ENCODE peak calls at places on chromosomes 6 and 20, in six cellular contexts. S is GM23338, P is endothelial cell, Z is heart right ventricle, F is neural progenitor cell, Q is AG09319. I is an unnamed sample.

GRCh38 chr6:24431045-24431451 is 28.3 kb downstream of the MRS2 start:
- DNase-seq in Q (no peak), F (peak; percentile 28), Z (no peak), S (peak; percentile 72), P (peak; percentile 50), I (no peak)

GRCh38 chr20:57964011-57964862 is 254.4 kb upstream of the PMEPA1 start:
- DNase-seq in S (no peak), Z (peak; percentile 28), P (no peak), Q (no peak), F (no peak), I (no peak)

GRCh38 chr20:19552144-19552895 is 205.7 kb upstream of the RIN2 start:
- DNase-seq in Q (no peak), S (peak; percentile 87), P (peak; percentile 14), F (peak; percentile 83), Z (no peak), I (no peak)

GRCh38 chr6:36783603-36784378 is 55.5 kb downstream of the CPNE5 start:
- DNase-seq in F (no peak), P (no peak), Q (no peak), S (no peak), Z (no peak), I (no peak)

GRCh38 chr6:33192671-33193602 is 670 bp upstream of the COL11A2 start:
- DNase-seq in P (no peak), Z (peak; percentile 53), S (peak; percentile 68), F (peak; percentile 46), Q (no peak), I (peak; percentile 42)

GRCh38 chr6:160031442-160031841 is 62.6 kb downstream of the IGF2R start:
- DNase-seq in S (no peak), Q (no peak), P (no peak), F (no peak), Z (no peak), I (no peak)

GRCh38 chr20:16115891-16116577 is 457.2 kb downstream of the KIF16B start:
- DNase-seq in Z (peak; percentile 23), F (peak; percentile 8), S (peak; percentile 2), Q (no peak), P (no peak), I (no peak)

GRCh38 chr6:422423-423061 is 31.0 kb downstream of the IRF4 start:
- DNase-seq in Q (peak; percentile 66), F (no peak), P (no peak), S (no peak), Z (no peak), I (no peak)

GRCh38 chr6:138397128-138397814 is 6.8 kb upstream of the HEBP2 start:
- DNase-seq in F (no peak), P (no peak), Z (no peak), S (no peak), Q (no peak), I (no peak)

GRCh38 chr6:151209071-151209831 is 30.5 kb upstream of the AKAP12 start:
- DNase-seq in Z (no peak), S (no peak), F (no peak), Q (no peak), P (no peak), I (no peak)

DNA sequence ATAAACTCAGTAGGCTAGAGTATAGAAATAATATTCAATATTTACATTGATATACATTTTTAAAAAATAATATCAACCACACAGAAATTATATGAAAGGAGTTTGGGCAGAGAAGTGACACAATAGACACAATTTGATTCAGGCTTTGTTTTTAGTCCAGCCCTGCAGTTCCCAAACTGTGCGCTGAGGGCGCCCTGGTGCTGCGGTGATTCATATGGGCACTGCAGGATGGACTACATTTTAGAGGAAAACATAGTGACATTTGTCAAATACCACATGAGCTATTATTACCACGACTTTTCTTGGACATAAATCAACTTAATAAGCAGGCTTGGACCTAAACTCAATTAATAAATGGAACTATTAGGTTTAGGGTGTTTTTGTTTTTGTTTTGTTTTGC is 364.3 kb upstream of the ID4 start:
- DNase-seq in S (peak; percentile 60), F (peak; percentile 15), Z (no peak), P (peak; percentile 37), Q (no peak), I (no peak)
- TF ChIP-seq CTCF in S (peak; percentile 84), F (peak; percentile 60), Z (no peak), P (no peak), Q (peak; percentile 23), I (no peak)

DNA sequence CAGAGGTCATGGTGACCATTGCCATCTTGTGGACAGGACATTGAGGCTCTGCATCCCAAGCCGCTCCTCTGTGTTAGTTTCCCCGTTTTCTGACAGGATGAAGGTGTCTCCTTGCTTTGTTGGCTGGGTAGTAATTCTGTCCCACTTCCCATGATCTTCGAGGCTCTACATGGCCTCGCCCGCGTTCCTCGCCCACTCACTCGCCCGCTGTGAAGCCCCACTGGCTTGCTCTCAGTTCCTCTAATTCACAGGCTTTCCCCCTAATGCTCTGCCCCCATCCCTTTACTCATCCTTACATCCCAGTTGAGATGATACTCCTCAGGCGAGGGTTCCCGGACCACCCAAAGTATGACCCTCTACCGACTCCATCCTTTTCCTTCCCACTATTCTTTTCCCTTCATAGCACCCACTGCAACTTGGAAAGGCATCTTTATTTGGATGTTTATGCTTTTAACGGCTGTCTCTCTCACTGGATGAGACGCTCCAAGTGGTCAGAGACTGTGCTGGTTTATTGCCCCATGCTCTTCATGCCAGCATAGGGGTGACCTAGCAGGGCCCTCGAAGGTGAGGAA is 511 bp upstream of the SLC35B2 start:
- DNase-seq in P (no peak), F (no peak), S (no peak), Z (no peak), Q (no peak), I (no peak)
- TF ChIP-seq CTCF in P (no peak), F (no peak), S (no peak), Z (no peak), Q (no peak), I (no peak)

DNA sequence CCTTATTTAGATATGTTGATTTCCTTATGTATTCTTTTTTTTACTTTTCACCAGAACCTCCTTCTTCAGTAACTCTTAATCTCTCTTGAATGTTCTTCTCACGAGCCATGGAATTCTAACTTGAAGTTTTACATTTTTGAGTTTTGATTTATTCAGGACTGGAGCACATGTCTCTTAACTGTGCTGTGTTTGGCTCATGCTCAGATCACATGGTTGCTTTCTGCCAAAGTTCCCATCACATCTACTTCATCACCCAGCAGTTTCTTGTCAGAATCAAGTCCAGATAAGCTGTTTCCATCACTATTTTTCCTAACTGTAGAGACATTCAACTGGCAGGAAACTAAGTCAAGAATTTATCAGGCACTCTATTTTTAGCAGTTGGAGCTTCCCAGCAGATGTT is 31.7 kb downstream of the SLC35A1 start:
- DNase-seq in S (no peak), Z (no peak), Q (no peak), P (no peak), F (no peak), I (no peak)
- TF ChIP-seq CTCF in S (no peak), Z (no peak), Q (no peak), P (no peak), F (no peak), I (no peak)

GRCh38 chr20:51752343-51752951 is 15.7 kb downstream of the ATP9A start:
- DNase-seq in P (no peak), F (no peak), S (no peak), Q (peak; percentile 57), Z (no peak), I (no peak)
- TF ChIP-seq CTCF in P (no peak), F (no peak), S (no peak), Q (no peak), Z (no peak), I (no peak)

GRCh38 chr6:30763618-30764489 is 19.5 kb upstream of the IER3 start:
- DNase-seq in F (peak; percentile 72), S (no peak), Z (no peak), P (no peak), Q (no peak), I (no peak)
- TF ChIP-seq CTCF in F (no peak), S (no peak), Z (no peak), P (no peak), Q (peak; percentile 3), I (no peak)

I was measured in activated B cell treated with CpG ODN at 0.5 μM for 24 hours.